ENCODE peak calls at places on chromosome 19, in six cellular contexts. F is T follicular helper cell; U is fibroblast of lung; H is stimulated activated CD4-positive, alpha-beta T cell treated with anti-CD3 and anti-CD28 coated beads, Interleukin-4, amount 100 ng/mL, for 24 hours; N is aorta; T is cardiac muscle cell. M is an unnamed sample.

GRCh38 chr19:3479819-3480215 is 508 bp downstream of the SMIM24 start:
- DNase-seq in F (peak), U (no peak), H (no peak), N (no peak), T (no peak), M (no peak)

GRCh38 chr19:609001-609340 is 19.3 kb downstream of the HCN2 start:
- DNase-seq in F (no peak), U (no peak), H (no peak), N (no peak), T (no peak), M (no peak)

GRCh38 chr19:18490719-18491118 is 31.2 kb downstream of the ELL start:
- DNase-seq in F (no peak), U (no peak), H (no peak), N (no peak), T (no peak), M (no peak)

GRCh38 chr19:34667349-34668076 is 9.4 kb downstream of the SCGB2B2 start:
- DNase-seq in F (no peak), U (peak), H (no peak), N (peak), T (peak), M (no peak)

GRCh38 chr19:54114340-54114826 is 1.1 kb downstream of the TFPT start:
- DNase-seq in F (peak), U (peak), H (peak), N (peak), T (peak), M (no peak)

GRCh38 chr19:42099336-42099925 is 23.5 kb downstream of the ZNF574 start:
- DNase-seq in F (no peak), U (no peak), H (no peak), N (no peak), T (no peak), M (peak)

GRCh38 chr19:7224205-7224833 is 69.9 kb downstream of the INSR start:
- DNase-seq in F (no peak), U (peak), H (no peak), N (no peak), T (peak), M (peak)

GRCh38 chr19:18682807-18683108 is 722 bp upstream of the CRTC1 start:
- DNase-seq in F (no peak), U (no peak), H (no peak), N (no peak), T (no peak), M (no peak)

GRCh38 chr19:46023311-46023779 is 492 bp upstream of the PGLYRP1 start:
- DNase-seq in F (no peak), U (no peak), H (no peak), N (no peak), T (no peak), M (no peak)

GRCh38 chr19:18562086-18562485 is 4.4 kb downstream of the KXD1 start:
- DNase-seq in F (no peak), U (no peak), H (no peak), N (peak), T (peak), M (no peak)

GRCh38 chr19:1872807-1873523 is 9.6 kb upstream of the KLF16 start:
- DNase-seq in F (no peak), U (no peak), H (no peak), N (no peak), T (no peak), M (no peak)

GRCh38 chr19:2270572-2271515 is 11.1 kb downstream of the PEAK3 start:
- DNase-seq in F (peak), U (peak), H (peak), N (peak), T (peak), M (peak)

GRCh38 chr19:49148784-49149651 is 6.2 kb downstream of the HRC start:
- DNase-seq in F (peak), U (peak), H (peak), N (peak), T (peak), M (peak)

GRCh38 chr19:41861098-41861768 is 1.2 kb downstream of the RPS19 start:
- DNase-seq in F (no peak), U (no peak), H (no peak), N (no peak), T (no peak), M (no peak)

GRCh38 chr19:41309225-41310030 is 544 bp upstream of the CCDC97 start:
- DNase-seq in F (no peak), U (peak), H (no peak), N (peak), T (no peak), M (peak)

GRCh38 chr19:48999481-49000325 is 6.0 kb downstream of the RUVBL2 start:
- DNase-seq in F (peak), U (peak), H (peak), N (peak), T (peak), M (peak)

GRCh38 chr19:18637644-18638630 is 1.1 kb downstream of the KLHL26 start:
- DNase-seq in F (no peak), U (no peak), H (no peak), N (no peak), T (no peak), M (peak)

M was measured in G401.